ENCODE peak calls at places on chromosomes 1 and 21, in five cellular contexts. One of them, this sample, is unnamed.

GRCh38 chr1:41576620-41577019 is 92.1 kb upstream of the EDN2 start:
- DNase-seq in fibroblast of the conjunctiva: no peak
- DNase-seq in lower lobe of right lung: no peak
- DNase-seq in retina: no peak
- DNase-seq in H54: no peak
- DNase-seq in this sample: no peak

GRCh38 chr1:115099693-115100050 is 10.4 kb upstream of the TSPAN2 start:
- DNase-seq in fibroblast of the conjunctiva: no peak
- DNase-seq in lower lobe of right lung: no peak
- DNase-seq in retina: no peak
- DNase-seq in H54: no peak
- DNase-seq in this sample: no peak

GRCh38 chr21:17726047-17726446 is 93.1 kb downstream of the C21orf91 start:
- DNase-seq in fibroblast of the conjunctiva: no peak
- DNase-seq in lower lobe of right lung: no peak
- DNase-seq in retina: no peak
- DNase-seq in H54: peak; percentile 20
- DNase-seq in this sample: peak; percentile 8

GRCh38 chr1:56331892-56332567 is 247.3 kb downstream of the PLPP3 start:
- DNase-seq in fibroblast of the conjunctiva: no peak
- DNase-seq in lower lobe of right lung: no peak
- DNase-seq in retina: peak; percentile 64
- DNase-seq in H54: peak; percentile 38
- DNase-seq in this sample: peak; percentile 80

GRCh38 chr1:209641216-209642181 is 10.7 kb downstream of the LAMB3 start:
- DNase-seq in fibroblast of the conjunctiva: no peak
- DNase-seq in lower lobe of right lung: peak; percentile 69
- DNase-seq in retina: no peak
- DNase-seq in H54: no peak
- DNase-seq in this sample: peak; percentile 81

GRCh38 chr1:45971922-45972321 is 160.5 kb downstream of the PIK3R3 start:
- DNase-seq in fibroblast of the conjunctiva: no peak
- DNase-seq in lower lobe of right lung: no peak
- DNase-seq in retina: no peak
- DNase-seq in H54: no peak
- DNase-seq in this sample: no peak

GRCh38 chr1:205998457-205999241 is 4.5 kb downstream of the RAB7B start:
- DNase-seq in fibroblast of the conjunctiva: no peak
- DNase-seq in lower lobe of right lung: no peak
- DNase-seq in retina: no peak
- DNase-seq in H54: no peak
- DNase-seq in this sample: peak; percentile 83

GRCh38 chr21:40208960-40209359 is 341.7 kb downstream of the PCP4 start:
- DNase-seq in fibroblast of the conjunctiva: no peak
- DNase-seq in lower lobe of right lung: no peak
- DNase-seq in retina: peak; percentile 26
- DNase-seq in H54: no peak
- DNase-seq in this sample: no peak

GRCh38 chr1:201914456-201915235 is 25.9 kb downstream of the SHISA4 start:
- DNase-seq in fibroblast of the conjunctiva: no peak
- DNase-seq in lower lobe of right lung: no peak
- DNase-seq in retina: no peak
- DNase-seq in H54: no peak
- DNase-seq in this sample: no peak

GRCh38 chr1:111462368-111463028 is 11.3 kb upstream of the C1orf162 start:
- DNase-seq in fibroblast of the conjunctiva: no peak
- DNase-seq in lower lobe of right lung: no peak
- DNase-seq in retina: no peak
- DNase-seq in H54: no peak
- DNase-seq in this sample: no peak

GRCh38 chr21:42456457-42456856 is 39.6 kb downstream of the RSPH1 start:
- DNase-seq in fibroblast of the conjunctiva: no peak
- DNase-seq in lower lobe of right lung: no peak
- DNase-seq in retina: no peak
- DNase-seq in H54: no peak
- DNase-seq in this sample: no peak

GRCh38 chr1:33085332-33085731 is 4.4 kb downstream of the AZIN2 start:
- DNase-seq in fibroblast of the conjunctiva: no peak
- DNase-seq in lower lobe of right lung: no peak
- DNase-seq in retina: no peak
- DNase-seq in H54: no peak
- DNase-seq in this sample: no peak

GRCh38 chr1:2334883-2335534 is 56.3 kb downstream of the MORN1 start:
- DNase-seq in fibroblast of the conjunctiva: no peak
- DNase-seq in lower lobe of right lung: no peak
- DNase-seq in retina: no peak
- DNase-seq in H54: no peak
- DNase-seq in this sample: no peak

GRCh38 chr1:3501856-3502665 is 47.6 kb downstream of the ARHGEF16 start:
- DNase-seq in fibroblast of the conjunctiva: no peak
- DNase-seq in lower lobe of right lung: peak; percentile 82
- DNase-seq in retina: no peak
- DNase-seq in H54: no peak
- DNase-seq in this sample: peak; percentile 97

GRCh38 chr1:160826546-160826945 is 30.6 kb downstream of the LY9 start:
- DNase-seq in fibroblast of the conjunctiva: no peak
- DNase-seq in lower lobe of right lung: no peak
- DNase-seq in retina: no peak
- DNase-seq in H54: peak; percentile 38
- DNase-seq in this sample: no peak

GRCh38 chr1:220974431-220974830 is 95.2 kb downstream of the HLX start:
- DNase-seq in fibroblast of the conjunctiva: no peak
- DNase-seq in lower lobe of right lung: no peak
- DNase-seq in retina: no peak
- DNase-seq in H54: no peak
- DNase-seq in this sample: no peak

GRCh38 chr21:29232601-29233541 is 65.9 kb upstream of the BACH1 start:
- DNase-seq in fibroblast of the conjunctiva: no peak
- DNase-seq in lower lobe of right lung: no peak
- DNase-seq in retina: no peak
- DNase-seq in H54: no peak
- DNase-seq in this sample: no peak

GRCh38 chr1:225651376-225651871 is 1.5 kb downstream of the ENAH start:
- DNase-seq in fibroblast of the conjunctiva: no peak
- DNase-seq in lower lobe of right lung: no peak
- DNase-seq in retina: no peak
- DNase-seq in H54: no peak
- DNase-seq in this sample: peak; percentile 56

GRCh38 chr1:65525297-65526048 is 105.0 kb downstream of the LEPR start:
- DNase-seq in fibroblast of the conjunctiva: no peak
- DNase-seq in lower lobe of right lung: peak; percentile 46
- DNase-seq in retina: peak; percentile 67
- DNase-seq in H54: no peak
- DNase-seq in this sample: peak; percentile 77

GRCh38 chr1:91555074-91555730 is 54.6 kb downstream of the CDC7 start:
- DNase-seq in fibroblast of the conjunctiva: no peak
- DNase-seq in lower lobe of right lung: no peak
- DNase-seq in retina: no peak
- DNase-seq in H54: no peak
- DNase-seq in this sample: peak; percentile 70

GRCh38 chr1:116824631-116825399 is 70.6 kb downstream of the CD2 start:
- DNase-seq in fibroblast of the conjunctiva: no peak
- DNase-seq in lower lobe of right lung: no peak
- DNase-seq in retina: peak; percentile 30
- DNase-seq in H54: no peak
- DNase-seq in this sample: peak; percentile 46

GRCh38 chr1:155729031-155729898 is 40.4 kb downstream of the DAP3 start:
- DNase-seq in fibroblast of the conjunctiva: peak; percentile 51
- DNase-seq in lower lobe of right lung: no peak
- DNase-seq in retina: peak; percentile 47
- DNase-seq in H54: peak; percentile 33
- DNase-seq in this sample: peak; percentile 89

This sample was measured in left kidney.